ENCODE peak calls at places on chromosomes 13 and 19, in seven cellular contexts. Z is HL-60, V is K562, L is GM12878, P is GM23338, C is SK-N-SH, T is HCT116. M is an unnamed sample.

GRCh38 chr13:94224670-94225069 is 254.8 kb downstream of the DCT start:
- DNase-seq in C (no peak), P (peak; percentile 26), Z (no peak), L (no peak), V (no peak), T (no peak), M (no peak)

GRCh38 chr19:11535792-11536595 is 2.7 kb upstream of the CNN1 start:
- DNase-seq in P (peak; percentile 94), T (peak; percentile 81), Z (peak; percentile 61), L (no peak), V (peak; percentile 95), C (peak; percentile 99), M (peak; percentile 22)

GRCh38 chr19:47310819-47311218 is 1.2 kb downstream of the C5AR1 start:
- DNase-seq in T (no peak), P (no peak), C (peak; percentile 62), L (no peak), Z (peak; percentile 86), V (peak; percentile 35), M (no peak)

GRCh38 chr19:32041681-32042292 is 303.6 kb upstream of the ZNF507 start:
- DNase-seq in V (peak; percentile 46), Z (peak; percentile 1), L (no peak), P (peak; percentile 74), C (peak; percentile 72), T (no peak), M (no peak)

GRCh38 chr19:37361994-37362393 is 8.9 kb upstream of the ZNF527 start:
- DNase-seq in V (no peak), C (no peak), P (no peak), T (no peak), Z (no peak), L (no peak), M (no peak)

GRCh38 chr13:48902421-48902820 is 73.3 kb upstream of the FNDC3A start:
- DNase-seq in P (peak; percentile 50), L (no peak), Z (peak; percentile 84), V (no peak), C (no peak), T (no peak), M (no peak)

GRCh38 chr19:47049307-47049700 is 880 bp upstream of the TMEM160 start:
- DNase-seq in L (no peak), V (no peak), C (no peak), Z (no peak), P (peak; percentile 87), T (no peak), M (no peak)

GRCh38 chr13:98779695-98780094 is 27.2 kb upstream of the SLC15A1 start:
- DNase-seq in C (no peak), L (no peak), P (no peak), Z (no peak), T (no peak), V (no peak), M (no peak)

GRCh38 chr13:45162821-45163220 is 38.0 kb downstream of the KCTD4 start:
- DNase-seq in L (no peak), P (no peak), V (no peak), C (no peak), Z (no peak), T (peak; percentile 76), M (peak; percentile 53)

GRCh38 chr13:26497991-26498423 is 59.5 kb upstream of the WASF3 start:
- DNase-seq in T (no peak), C (no peak), L (no peak), V (no peak), P (no peak), Z (no peak), M (no peak)

GRCh38 chr19:38559428-38560401 is 58.0 kb downstream of the MAP4K1 start:
- DNase-seq in L (peak; percentile 99), V (no peak), C (no peak), Z (no peak), T (no peak), P (no peak), M (no peak)

GRCh38 chr13:24142453-24142852 is 18.1 kb upstream of the SPATA13 start:
- DNase-seq in T (no peak), V (no peak), P (no peak), Z (no peak), C (no peak), L (no peak), M (no peak)

GRCh38 chr19:14416743-14417214 is 2.4 kb downstream of the DDX39A start:
- DNase-seq in Z (no peak), L (no peak), P (no peak), T (no peak), C (no peak), V (no peak), M (no peak)

GRCh38 chr19:6103217-6103644 is 7.1 kb downstream of the RFX2 start:
- DNase-seq in T (no peak), V (no peak), P (no peak), C (no peak), L (no peak), Z (no peak), M (no peak)

GRCh38 chr13:78603240-78603947 is at the start of gene POU4F1:
- DNase-seq in C (peak; percentile 90), V (peak; percentile 89), L (peak; percentile 19), T (no peak), P (peak; percentile 94), Z (peak; percentile 64), M (no peak)

GRCh38 chr19:41861846-41862245 is 1.8 kb downstream of the RPS19 start:
- DNase-seq in L (no peak), T (no peak), C (no peak), V (no peak), Z (no peak), P (no peak), M (no peak)

GRCh38 chr19:41335467-41335866 is 18.3 kb downstream of the TGFB1 start:
- DNase-seq in L (no peak), C (no peak), P (no peak), V (no peak), T (no peak), Z (no peak), M (no peak)

GRCh38 chr13:94239135-94239534 is 240.3 kb downstream of the DCT start:
- DNase-seq in P (no peak), V (no peak), Z (no peak), T (no peak), C (no peak), L (no peak), M (peak; percentile 15)

GRCh38 chr13:80037505-80037888 is 303.4 kb downstream of the SPRY2 start:
- DNase-seq in P (no peak), Z (no peak), T (no peak), V (no peak), L (no peak), C (no peak), M (no peak)

GRCh38 chr19:12194827-12195500 is 32.1 kb downstream of the ZNF136 start:
- DNase-seq in L (no peak), T (no peak), Z (no peak), C (peak; percentile 91), P (peak; percentile 95), V (no peak), M (no peak)

GRCh38 chr13:106376411-106377112 is 158.9 kb downstream of the EFNB2 start:
- DNase-seq in V (no peak), L (no peak), C (no peak), Z (no peak), T (peak; percentile 86), P (peak; percentile 30), M (peak; percentile 61)

GRCh38 chr19:33618884-33619283 is 2.9 kb upstream of the CHST8 start:
- DNase-seq in V (no peak), L (no peak), C (no peak), T (no peak), P (no peak), Z (no peak), M (no peak)

GRCh38 chr13:29582171-29582570 is 13.3 kb downstream of the SLC7A1 start:
- DNase-seq in C (no peak), V (peak; percentile 68), Z (no peak), T (no peak), L (no peak), P (no peak), M (no peak)

GRCh38 chr13:40024578-40024952 is 369.1 kb downstream of the COG6 start:
- DNase-seq in V (no peak), C (no peak), P (no peak), L (no peak), Z (no peak), T (no peak), M (no peak)

GRCh38 chr19:56946164-56946563 is 105.6 kb upstream of the PEG3 start:
- DNase-seq in L (no peak), C (peak; percentile 75), V (no peak), Z (no peak), P (no peak), T (no peak), M (no peak)

GRCh38 chr19:17755533-17755885 is 4.2 kb downstream of the FCHO1 start:
- DNase-seq in Z (no peak), C (peak; percentile 33), V (no peak), T (no peak), P (no peak), L (no peak), M (no peak)

GRCh38 chr19:17751912-17752273 is 616 bp downstream of the FCHO1 start:
- DNase-seq in P (no peak), Z (no peak), V (no peak), L (peak; percentile 46), T (no peak), C (no peak), M (no peak)

GRCh38 chr19:17754634-17755532 is 3.6 kb downstream of the FCHO1 start:
- DNase-seq in Z (no peak), L (peak; percentile 87), C (no peak), P (no peak), V (no peak), T (no peak), M (no peak)

GRCh38 chr19:17752865-17753639 is 1.8 kb downstream of the FCHO1 start:
- DNase-seq in T (no peak), P (no peak), V (no peak), L (no peak), C (no peak), Z (no peak), M (no peak)

GRCh38 chr19:17753976-17754375 is 2.7 kb downstream of the FCHO1 start:
- DNase-seq in L (no peak), Z (no peak), T (no peak), P (no peak), C (no peak), V (no peak), M (no peak)
- TF ChIP-seq REST in L (no peak), Z (no peak), T (no peak), P (no peak), C (no peak), V (no peak), M (no peak)

GRCh38 chr19:44752123-44752815 is 3.8 kb downstream of the BCL3 start:
- DNase-seq in T (no peak), V (no peak), C (no peak), L (no peak), Z (no peak), P (no peak), M (no peak)
- H3K27me3 ChIP-seq in T (no peaks in the 10 kb centered on the region), V (no peaks in the 10 kb centered on the region), C (no peaks in the 10 kb centered on the region), L (no peaks in the 10 kb centered on the region), Z (no peaks in the 10 kb centered on the region), P (peaks cover 95% of the 10 kb centered on the region), M (no peaks in the 10 kb centered on the region)

DNA sequence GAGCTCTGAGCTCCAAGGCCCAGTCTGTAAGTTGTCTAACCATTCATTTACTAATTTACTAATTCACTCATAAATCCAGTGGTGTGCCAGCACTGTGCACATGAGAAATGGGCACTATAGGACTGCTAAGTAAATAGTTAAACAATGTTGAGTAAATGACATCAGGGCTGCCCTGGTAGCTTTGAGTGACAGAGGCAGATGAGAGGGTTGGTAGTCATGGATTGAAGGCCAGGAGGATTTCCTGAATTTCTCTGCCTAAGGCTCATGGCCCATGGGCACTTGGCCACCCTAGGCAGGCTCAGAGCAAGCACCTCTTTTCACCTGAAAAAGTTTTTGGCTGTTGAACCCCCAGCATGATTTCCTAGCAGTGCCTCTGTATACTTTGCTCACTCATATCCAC is 216.9 kb upstream of the RXFP2 start:
- DNase-seq in T (no peak), Z (no peak), V (no peak), P (no peak), C (no peak), L (no peak), M (no peak)
- TF ChIP-seq POLR2AphosphoS5 in T (no peak), Z (no peak), V (no peak), P (no peak), C (no peak), L (no peak), M (no peak)

GRCh38 chr19:16853066-16853465 is 23.9 kb downstream of the SIN3B start:
- DNase-seq in Z (no peak), T (no peak), V (no peak), L (no peak), C (no peak), P (no peak), M (no peak)
- TF ChIP-seq REST in Z (no peak), T (no peak), V (no peak), L (no peak), C (no peak), P (no peak), M (no peak)